ENCODE peak calls at places on chromosome 15, in five cellular contexts. M, U, I, F and Y are unnamed samples.

GRCh38 chr15:37015025-37015424 is 85.3 kb downstream of the MEIS2 start:
- DNase-seq in M (no peak), U (no peak), I (no peak), F (no peak), Y (no peak)

GRCh38 chr15:71312731-71313460 is 197.6 kb downstream of the THSD4 start:
- DNase-seq in M (no peak), U (no peak), I (no peak), F (no peak), Y (no peak)

GRCh38 chr15:62756326-62756994 is 286.1 kb upstream of the TPM1 start:
- DNase-seq in M (no peak), U (no peak), I (no peak), F (no peak), Y (no peak)

GRCh38 chr15:48602358-48603122 is 43.0 kb downstream of the FBN1 start:
- DNase-seq in M (no peak), U (no peak), I (no peak), F (no peak), Y (no peak)

GRCh38 chr15:31486506-31486905 is 159.9 kb downstream of the KLF13 start:
- DNase-seq in M (no peak), U (no peak), I (no peak), F (no peak), Y (no peak)

GRCh38 chr15:100918690-100919480 is at the start of gene LRRK1:
- DNase-seq in M (peak; percentile 52), U (peak; percentile 83), I (peak; percentile 66), F (peak; percentile 58), Y (no peak)

GRCh38 chr15:97200161-97200560 is 760.3 kb upstream of the ARRDC4 start:
- DNase-seq in M (no peak), U (no peak), I (no peak), F (no peak), Y (no peak)

GRCh38 chr15:33132722-33133345 is 61.7 kb downstream of the FMN1 start:
- DNase-seq in M (peak; percentile 65), U (peak; percentile 50), I (no peak), F (peak; percentile 30), Y (no peak)

GRCh38 chr15:99408236-99409096 is 157.2 kb downstream of the LRRC28 start:
- DNase-seq in M (no peak), U (peak; percentile 26), I (no peak), F (no peak), Y (no peak)

GRCh38 chr15:25682349-25682748 is 180.8 kb downstream of the ATP10A start:
- DNase-seq in M (no peak), U (no peak), I (no peak), F (no peak), Y (no peak)

GRCh38 chr15:73765778-73766177 is 12.6 kb upstream of the INSYN1 start:
- DNase-seq in M (no peak), U (no peak), I (no peak), F (no peak), Y (no peak)

GRCh38 chr15:62046064-62046779 is 14.0 kb downstream of the VPS13C start:
- DNase-seq in M (no peak), U (no peak), I (no peak), F (no peak), Y (no peak)

DNA sequence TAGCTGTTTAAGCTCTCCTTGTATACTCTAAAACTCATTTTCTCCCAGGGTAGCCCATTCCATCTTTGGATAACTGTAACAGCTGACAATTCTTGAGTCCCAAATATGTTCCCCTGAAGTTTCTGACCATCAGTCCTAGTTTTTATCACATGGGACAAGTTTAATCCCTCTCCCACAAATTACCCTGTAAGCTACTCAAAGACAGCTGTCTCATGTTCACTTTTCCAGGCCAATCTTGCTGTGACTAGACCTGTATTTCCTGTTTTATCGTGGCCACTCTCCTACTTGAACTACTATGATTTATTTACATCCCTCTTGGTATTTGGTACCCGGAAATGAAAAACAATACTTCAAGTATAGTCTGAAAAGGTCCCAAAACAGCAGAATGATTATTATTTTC is 95.0 kb upstream of the MEX3B start:
- DNase-seq in M (no peak), U (no peak), I (no peak), F (no peak), Y (no peak)
- TF ChIP-seq CHD2 in M (no peak), U (no peak), I (no peak), F (no peak), Y (no peak)

DNA sequence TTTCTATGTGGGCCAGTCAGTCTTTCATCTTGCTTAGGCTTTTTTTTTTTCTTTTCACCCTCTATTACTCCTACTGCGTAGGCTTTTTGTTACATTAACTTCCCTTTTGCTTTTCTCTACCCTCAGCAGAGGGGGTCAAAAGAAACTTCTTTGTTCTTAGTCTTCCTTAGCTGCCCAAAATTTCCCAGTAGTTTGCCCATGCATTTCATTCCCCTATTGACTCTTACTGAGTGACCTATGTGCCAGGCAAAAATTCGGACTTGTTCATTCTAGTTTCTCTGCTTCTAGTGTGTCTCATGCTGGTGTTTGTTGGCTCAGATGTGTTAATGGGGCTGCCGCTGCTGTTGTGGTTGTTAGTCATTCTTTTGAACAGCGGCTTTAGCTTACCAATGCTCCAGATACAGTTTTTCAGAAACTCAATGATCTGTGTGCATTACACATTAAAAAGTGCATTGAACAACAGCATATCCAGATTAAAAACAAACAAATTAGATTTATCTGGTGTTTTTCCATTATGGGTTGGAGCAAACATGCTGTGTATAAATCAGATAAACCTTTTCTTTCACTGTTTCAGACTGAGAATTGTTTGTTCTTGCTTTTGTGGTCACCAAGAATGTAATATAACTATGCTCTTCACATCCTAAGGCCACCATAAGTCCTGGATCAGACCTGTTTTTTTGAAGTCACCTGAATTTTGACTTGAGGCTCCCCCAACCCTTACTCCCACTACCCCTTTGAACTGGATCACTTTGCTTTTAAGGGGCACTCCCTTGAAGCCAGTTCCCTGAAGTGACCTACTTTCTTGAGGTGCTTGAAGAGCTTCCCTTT is 43.1 kb downstream of the PDE8A start:
- DNase-seq in M (peak; percentile 51), U (no peak), I (no peak), F (no peak), Y (no peak)
- H3K27ac ChIP-seq in M (peak overlapping the region; percentile 66), U (peak overlapping the region; percentile 53), I (no peak overlapping the region), F (peak overlapping the region; percentile 42), Y (peak overlapping the region; percentile 76)

GRCh38 chr15:95025924-95026728 is 794.8 kb downstream of the MCTP2 start:
- DNase-seq in M (peak; percentile 6), U (peak; percentile 24), I (peak; percentile 79), F (peak; percentile 65), Y (no peak)
- TF ChIP-seq CHD2 in M (no peak), U (no peak), I (no peak), F (no peak), Y (no peak)

GRCh38 chr15:57385923-57386390 is 9.7 kb downstream of the CGNL1 start:
- DNase-seq in M (no peak), U (no peak), I (no peak), F (no peak), Y (no peak)
- H3K27ac ChIP-seq in M (no peak overlapping the region), U (no peak overlapping the region), I (peak overlapping the region; percentile 83), F (no peak overlapping the region), Y (no peak overlapping the region)

DNA sequence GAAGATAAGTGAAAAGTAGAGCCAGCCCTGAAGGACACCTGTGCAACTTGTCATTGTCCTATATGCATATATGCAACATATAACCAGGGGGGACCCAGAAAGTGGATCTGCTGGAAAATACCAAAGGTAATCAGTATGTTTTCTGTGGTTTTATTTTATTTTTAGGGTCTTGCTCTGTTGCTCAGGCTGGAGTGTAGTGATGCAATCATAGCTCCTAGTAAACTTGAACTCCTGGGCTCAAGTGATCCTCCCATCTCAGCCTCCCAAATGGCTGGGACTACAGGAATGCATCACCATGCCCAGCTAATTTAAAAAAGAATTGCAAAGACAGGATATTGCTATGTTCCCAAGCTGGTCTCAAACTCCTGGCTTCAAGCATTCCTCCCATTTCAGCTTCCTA is 18.0 kb upstream of the ALDH1A2 start:
- DNase-seq in M (no peak), U (no peak), I (no peak), F (no peak), Y (no peak)
- TF ChIP-seq CHD2 in M (no peak), U (no peak), I (no peak), F (no peak), Y (no peak)

GRCh38 chr15:60338810-60339209 is 59.0 kb downstream of the ANXA2 start:
- DNase-seq in M (no peak), U (no peak), I (no peak), F (no peak), Y (no peak)

GRCh38 chr15:60339236-60339635 is 58.5 kb downstream of the ANXA2 start:
- DNase-seq in M (no peak), U (no peak), I (no peak), F (no peak), Y (no peak)

GRCh38 chr15:60337069-60337468 is 60.7 kb downstream of the ANXA2 start:
- DNase-seq in M (no peak), U (no peak), I (no peak), F (no peak), Y (no peak)

GRCh38 chr15:60343221-60343970 is 54.4 kb downstream of the ANXA2 start:
- DNase-seq in M (no peak), U (no peak), I (no peak), F (no peak), Y (no peak)

DNA sequence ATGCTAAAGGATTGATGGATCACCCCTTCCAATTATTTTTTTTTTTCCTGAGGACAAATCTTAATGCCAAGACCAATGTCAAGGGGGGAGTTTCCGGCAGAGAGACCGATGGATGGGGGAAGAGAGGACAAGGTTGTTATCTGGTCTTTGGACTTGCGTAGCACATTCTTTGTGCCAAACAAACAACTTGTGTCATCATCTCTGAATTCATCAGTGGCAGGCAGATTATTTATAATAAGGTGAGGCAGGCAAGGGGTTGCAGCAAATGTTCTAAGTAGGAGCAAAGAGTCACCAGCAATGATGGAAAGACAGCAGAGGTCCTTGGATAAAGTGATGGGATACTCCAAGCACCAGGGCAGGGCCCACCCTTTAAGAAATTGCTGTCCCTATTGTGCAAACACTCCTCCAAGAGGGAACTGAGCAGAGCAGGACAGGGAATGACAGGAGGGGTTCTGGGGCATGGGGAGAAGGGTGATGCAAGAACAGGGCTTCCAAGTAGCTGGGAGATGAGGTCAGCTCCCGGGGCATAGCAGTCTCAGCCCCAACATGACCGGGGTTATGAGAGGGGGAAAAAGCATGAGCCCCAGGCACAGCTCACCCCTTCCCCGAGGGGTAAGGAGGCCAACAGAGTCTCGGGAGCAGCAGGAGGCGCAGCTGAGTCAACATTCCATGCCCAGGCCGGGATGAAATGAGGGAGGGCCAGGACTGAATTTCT is 57.4 kb downstream of the ANXA2 start:
- DNase-seq in M (no peak), U (no peak), I (no peak), F (no peak), Y (no peak)
- H3K27ac ChIP-seq in M (peak overlapping the region; percentile 56), U (no peak overlapping the region), I (no peak overlapping the region), F (no peak overlapping the region), Y (no peak overlapping the region)

GRCh38 chr15:79283252-79284048 is 928 bp downstream of the ANKRD34C start:
- DNase-seq in M (peak; percentile 42), U (peak; percentile 69), I (peak; percentile 87), F (peak; percentile 56), Y (no peak)
- TF ChIP-seq CHD2 in M (no peak), U (no peak), I (no peak), F (no peak), Y (no peak)

GRCh38 chr15:92941668-92942067 is 41.5 kb downstream of the CHD2 start:
- DNase-seq in M (no peak), U (no peak), I (no peak), F (no peak), Y (no peak)
- H3K27ac ChIP-seq in M (no peak overlapping the region), U (no peak overlapping the region), I (no peak overlapping the region), F (no peak overlapping the region), Y (no peak overlapping the region)